ENCODE peak calls at places on chromosomes 12 and 14, in four cellular contexts. A is SK-N-SH, R is progenitor cell of endocrine pancreas, W is glutamatergic neuron. N is an unnamed sample.

GRCh38 chr14:44912041-44912869 is 49.5 kb downstream of the KLHL28 start:
- DNase-seq in R (no peak), A (peak), W (peak), N (no peak)

GRCh38 chr12:6469092-6469491 is 1.4 kb downstream of the VAMP1 start:
- DNase-seq in W (no peak), A (no peak), R (no peak), N (no peak)

GRCh38 chr14:55514819-55515470 is 65.1 kb upstream of the KTN1 start:
- DNase-seq in R (no peak), A (no peak), W (no peak), N (no peak)

GRCh38 chr14:104355949-104356737 is 217.8 kb downstream of the KIF26A start:
- DNase-seq in W (peak), A (peak), R (no peak), N (no peak)

GRCh38 chr14:102209224-102209966 is 69.7 kb downstream of the WDR20 start:
- DNase-seq in W (no peak), A (peak), R (no peak), N (no peak)

GRCh38 chr14:64912256-64912655 is 2.0 kb upstream of the CHURC1 start:
- DNase-seq in R (no peak), W (no peak), A (no peak), N (no peak)

GRCh38 chr12:111288771-111289170 is 80.1 kb downstream of the PHETA1 start:
- DNase-seq in A (no peak), R (no peak), W (no peak), N (no peak)

GRCh38 chr12:3273409-3273853 is 196.3 kb downstream of the TSPAN9 start:
- DNase-seq in W (no peak), A (no peak), R (no peak), N (no peak)

GRCh38 chr14:68316078-68316868 is 476.6 kb downstream of the ZFP36L1 start:
- DNase-seq in R (no peak), W (no peak), A (no peak), N (no peak)

GRCh38 chr14:33617154-33617553 is 333.7 kb downstream of the EGLN3 start:
- DNase-seq in A (no peak), R (no peak), W (no peak), N (no peak)

GRCh38 chr12:95200128-95200973 is 16.9 kb downstream of the FGD6 start:
- DNase-seq in A (no peak), W (no peak), R (no peak), N (no peak)

GRCh38 chr14:94390372-94391086 is 2.1 kb upstream of the SERPINA1 start:
- DNase-seq in W (no peak), R (no peak), A (no peak), N (no peak)

GRCh38 chr12:112530941-112531340 is 112.2 kb downstream of the PTPN11 start:
- DNase-seq in A (no peak), R (no peak), W (no peak), N (no peak)

GRCh38 chr12:132838464-132839080 is 9.9 kb upstream of the GOLGA3 start:
- DNase-seq in W (no peak), R (no peak), A (peak), N (no peak)

GRCh38 chr14:56342419-56342901 is 224.2 kb downstream of the PELI2 start:
- DNase-seq in A (no peak), R (no peak), W (no peak), N (no peak)

GRCh38 chr14:65637780-65638179 is 225.2 kb downstream of the FUT8 start:
- DNase-seq in R (no peak), W (no peak), A (no peak), N (peak)

GRCh38 chr14:44846232-44846824 is 115.4 kb downstream of the KLHL28 start:
- DNase-seq in W (no peak), A (peak), R (no peak), N (no peak)

GRCh38 chr12:5622280-5622679 is 190.4 kb downstream of the NTF3 start:
- DNase-seq in A (no peak), W (no peak), R (no peak), N (no peak)

GRCh38 chr12:113211160-113211559 is 10.1 kb upstream of the TPCN1 start:
- DNase-seq in R (no peak), A (no peak), W (no peak), N (no peak)

GRCh38 chr14:103540816-103541493 is 12.0 kb downstream of the TRMT61A start:
- DNase-seq in R (no peak), W (peak), A (peak), N (no peak)

GRCh38 chr12:120350576-120351350 is 18.2 kb downstream of the MSI1 start:
- DNase-seq in A (no peak), W (no peak), R (no peak), N (no peak)

GRCh38 chr12:104414581-104415305 is 42.0 kb upstream of the CHST11 start:
- DNase-seq in W (no peak), A (no peak), R (no peak), N (no peak)

GRCh38 chr12:2431810-2432209 is 363.0 kb upstream of the FKBP4 start:
- DNase-seq in W (no peak), R (no peak), A (no peak), N (no peak)

GRCh38 chr14:69997849-69998248 is 118.6 kb downstream of the SMOC1 start:
- DNase-seq in R (no peak), W (no peak), A (no peak), N (no peak)

GRCh38 chr12:90337018-90337417 is 618.0 kb downstream of the CCER1 start:
- DNase-seq in R (no peak), W (no peak), A (no peak), N (no peak)
- TF ChIP-seq CTCF in R (no peak), W (no peak), A (no peak), N (no peak)

DNA sequence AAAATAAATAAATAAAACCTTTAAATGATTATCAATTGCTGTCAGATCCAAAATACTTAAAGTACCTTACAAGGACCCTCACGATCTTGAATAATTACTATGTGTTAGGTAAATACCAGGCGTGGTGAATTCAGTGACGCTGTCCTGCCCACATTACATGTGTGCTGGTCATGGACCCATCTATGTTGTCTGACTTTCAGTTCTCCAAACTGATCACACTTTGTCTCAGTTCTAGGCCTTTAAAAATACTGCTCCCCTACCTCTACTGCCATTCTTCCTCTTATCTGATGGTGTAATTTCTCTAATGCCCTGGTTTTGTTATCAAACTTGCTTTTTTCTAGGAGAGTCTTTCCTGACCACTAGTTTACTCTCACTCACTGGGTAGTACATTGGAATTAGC is 520.7 kb downstream of the TRHDE start:
- DNase-seq in A (no peak), W (no peak), R (no peak), N (no peak)
- TF ChIP-seq CTCF in A (no peak), W (no peak), R (no peak), N (no peak)

GRCh38 chr12:121442028-121442948 is 42.4 kb downstream of the RNF34 start:
- DNase-seq in A (peak), W (no peak), R (no peak), N (no peak)

GRCh38 chr12:121440768-121441167 is 40.9 kb downstream of the RNF34 start:
- DNase-seq in R (no peak), W (no peak), A (peak), N (no peak)

GRCh38 chr12:121443193-121443829 is 43.4 kb downstream of the RNF34 start:
- DNase-seq in A (peak), W (peak), R (peak), N (peak)

GRCh38 chr12:121439715-121440114 is 39.8 kb downstream of the RNF34 start:
- DNase-seq in W (no peak), R (no peak), A (peak), N (no peak)

GRCh38 chr12:121441555-121441954 is 41.6 kb downstream of the RNF34 start:
- DNase-seq in W (no peak), A (peak), R (no peak), N (no peak)
- TF ChIP-seq CTCF in W (no peak), A (no peak), R (no peak), N (no peak)

GRCh38 chr14:95993768-95994592 is 45.2 kb upstream of the C14orf132 start:
- DNase-seq in W (peak), A (peak), R (peak), N (no peak)

GRCh38 chr14:95998656-95999055 is 40.5 kb upstream of the C14orf132 start:
- DNase-seq in W (no peak), R (no peak), A (peak), N (no peak)

DNA sequence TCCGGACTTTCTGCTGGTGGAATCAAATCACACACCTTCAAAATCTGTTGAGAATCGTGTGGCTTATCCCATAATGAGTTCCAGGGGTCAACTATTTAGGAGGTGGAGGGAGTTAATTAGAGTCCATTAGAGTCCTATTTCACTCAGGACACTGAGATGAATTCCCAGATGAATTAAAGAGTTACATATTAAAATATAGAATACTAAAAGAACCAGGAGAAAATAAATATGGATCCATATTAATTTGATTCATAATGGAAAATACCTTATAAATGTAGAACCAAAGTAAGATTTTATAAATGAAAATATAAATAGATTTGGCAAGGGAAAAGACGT is 44.6 kb upstream of the C14orf132 start:
- DNase-seq in A (no peak), W (no peak), R (no peak), N (no peak)
- TF ChIP-seq CTCF in A (no peak), W (peak), R (no peak), N (peak)

DNA sequence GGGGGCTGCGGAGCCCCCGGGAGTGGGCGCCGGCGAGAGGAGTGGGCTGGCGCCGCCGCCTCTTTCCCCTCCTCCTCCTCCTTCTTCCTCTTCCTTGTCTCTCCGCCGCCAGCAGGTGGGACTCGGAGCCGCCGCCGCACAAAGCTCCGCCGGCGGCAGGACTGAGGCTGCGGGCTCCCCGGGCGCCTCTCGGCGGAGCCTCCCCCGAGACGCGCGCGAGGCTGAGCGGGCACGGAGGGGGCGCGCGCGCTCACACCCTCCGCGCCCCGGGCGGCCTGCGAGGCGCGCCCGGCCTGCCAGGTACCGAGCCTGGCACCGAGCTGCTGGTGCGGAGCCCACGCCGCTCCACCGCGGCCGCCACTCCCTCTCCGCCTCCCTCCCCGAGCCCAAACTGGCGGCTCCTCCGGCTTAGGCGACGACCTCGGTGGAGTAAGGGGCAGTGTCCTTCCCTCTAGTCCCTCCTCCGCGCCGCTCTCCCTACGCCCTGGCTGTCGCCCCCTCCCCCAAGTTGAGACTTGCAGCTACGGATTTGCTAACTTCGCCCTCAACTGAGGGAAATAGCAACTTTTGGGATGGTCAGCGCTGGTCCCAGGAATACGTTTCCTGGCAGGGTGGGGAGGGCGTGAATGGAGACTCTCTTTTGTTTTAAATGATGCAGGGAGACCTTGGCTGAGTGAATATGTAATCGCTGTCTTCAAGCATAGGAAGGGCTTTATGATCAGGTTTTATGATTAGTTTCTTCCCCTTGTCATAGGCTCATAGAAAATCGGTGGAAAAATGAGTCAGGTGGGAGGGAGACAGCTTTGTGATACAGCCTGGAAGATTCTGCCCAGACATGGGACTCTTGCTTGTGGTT is 199.5 kb upstream of the CAND1 start:
- DNase-seq in R (peak), W (peak), A (peak), N (no peak)
- TF ChIP-seq CTCF in R (peak), W (no peak), A (no peak), N (no peak)

DNA sequence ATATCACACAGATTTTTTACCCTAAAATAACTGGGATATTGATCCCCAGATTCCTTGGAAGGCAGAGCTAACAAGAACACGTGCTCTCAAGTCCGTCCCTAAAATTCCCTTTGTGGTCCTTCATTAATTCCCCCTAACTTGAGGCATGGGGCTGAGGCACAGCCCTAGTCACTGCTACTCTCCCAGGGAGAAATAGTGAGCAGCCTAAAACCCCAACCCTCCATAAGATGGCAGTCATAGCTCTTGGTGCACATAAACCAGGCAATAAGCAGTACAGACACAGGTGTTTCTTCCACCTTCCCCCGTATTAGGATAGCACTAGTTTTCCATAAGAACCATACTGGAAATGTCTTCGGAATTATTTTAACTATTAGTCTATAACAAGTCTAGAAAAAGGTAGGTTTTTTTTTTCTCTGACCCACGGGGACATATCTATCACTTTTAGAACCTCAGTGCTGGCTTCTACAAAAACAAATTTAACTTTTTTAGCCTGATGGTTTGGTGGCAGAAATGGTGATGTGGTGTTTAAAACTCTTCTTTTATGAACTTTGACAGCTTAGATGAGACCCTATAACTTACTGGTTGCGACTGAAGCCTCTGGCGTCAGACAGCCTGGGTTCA is 3.1 kb upstream of the ARHGEF40 start:
- DNase-seq in W (no peak), R (no peak), A (no peak), N (no peak)
- TF ChIP-seq CTCF in W (no peak), R (no peak), A (peak), N (no peak)

DNA sequence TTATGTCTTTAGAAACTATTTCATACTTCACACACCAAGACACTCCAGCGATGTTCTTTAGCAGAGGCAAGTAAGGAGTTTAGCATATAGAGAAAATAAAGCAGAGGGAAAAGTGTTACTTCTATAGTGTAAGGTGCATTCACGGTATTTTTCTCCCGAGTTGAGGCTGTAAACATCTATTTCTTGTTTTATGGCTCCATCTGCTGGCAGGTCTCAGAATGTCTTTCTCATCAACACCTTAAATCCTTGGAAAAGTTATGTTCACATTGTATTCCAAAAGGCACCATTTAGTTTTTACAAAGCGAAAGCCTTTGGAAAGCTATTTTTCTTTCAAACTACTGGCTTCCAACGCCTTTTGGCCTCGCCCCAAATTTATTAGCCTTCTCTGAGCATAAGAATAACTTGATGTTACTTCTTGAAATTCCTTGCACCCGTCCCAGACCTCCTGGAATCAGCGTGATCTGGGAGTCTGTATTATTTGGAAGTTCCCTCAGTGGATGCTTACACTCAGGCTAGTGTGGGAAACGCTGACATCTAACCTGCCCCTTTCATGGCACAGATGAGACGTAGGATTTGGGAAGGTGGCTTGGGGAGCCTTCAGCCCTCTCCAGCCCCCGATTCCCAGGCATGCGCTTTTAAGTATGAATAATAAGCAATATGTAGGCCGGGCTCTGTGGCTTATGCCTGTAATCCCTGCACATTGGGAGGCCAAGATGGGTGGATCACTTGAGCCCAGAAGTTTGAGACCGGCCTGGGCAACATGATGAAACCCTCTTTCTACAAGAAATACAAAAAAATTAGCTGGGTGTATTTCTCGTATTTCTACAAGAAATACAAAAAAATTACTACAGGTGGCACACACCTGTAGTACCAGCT is 1.9 kb upstream of the PIWIL1 start:
- DNase-seq in A (peak), W (no peak), R (peak), N (no peak)
- TF ChIP-seq CTCF in A (peak), W (peak), R (peak), N (peak)

GRCh38 chr12:102653406-102653805 is 173.0 kb upstream of the IGF1 start:
- DNase-seq in A (no peak), R (no peak), W (no peak), N (no peak)

DNA sequence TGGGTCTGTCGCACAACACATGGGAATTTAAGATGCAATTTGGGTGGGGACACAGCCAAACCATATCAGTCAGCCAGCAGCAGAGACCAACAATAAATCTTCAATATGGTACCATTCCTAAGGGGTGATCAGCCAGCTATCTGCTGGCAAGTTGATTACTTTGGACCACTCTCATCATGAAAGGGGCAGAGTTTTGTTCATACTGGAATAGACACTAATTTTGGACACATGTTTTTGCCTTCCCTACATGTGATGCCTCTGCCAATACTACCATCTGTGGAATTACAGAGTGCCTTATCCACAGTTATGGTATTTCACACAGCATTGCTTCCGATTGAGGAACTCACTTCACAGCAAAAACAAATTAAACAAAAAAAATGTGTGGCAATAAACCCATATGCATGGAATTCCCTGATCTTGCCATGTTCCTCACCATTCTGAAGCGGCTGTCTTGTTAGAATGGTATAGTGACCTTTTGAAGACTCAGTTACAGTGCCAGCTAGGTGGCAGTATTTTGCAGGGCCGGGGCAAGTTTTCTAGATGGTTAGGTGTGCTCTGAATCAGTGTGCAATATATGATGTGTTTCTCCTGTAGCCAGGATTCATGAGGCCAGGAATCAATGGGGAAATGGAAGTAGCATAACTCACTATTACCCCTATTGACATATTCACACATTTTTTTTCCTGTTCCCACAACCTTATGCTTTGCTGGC is 179.0 kb upstream of the IGF1 start:
- DNase-seq in R (no peak), A (no peak), W (no peak), N (no peak)
- TF ChIP-seq CTCF in R (no peak), A (peak), W (no peak), N (no peak)